ENCODE peak calls at places on chromosome 6, in nine cellular contexts. One of them, this sample, is unnamed.

GRCh38 chr6:62452586-62452985 is 166.6 kb upstream of the KHDRBS2 start:
- DNase-seq in hippocampal formation: no peak
- DNase-seq in fibroblast of gingiva: no peak
- DNase-seq in OCI-M1: no peak
- DNase-seq in nucleus accumbens: no peak
- DNase-seq in CD4-positive, alpha-beta T cell: no peak
- DNase-seq in HEK293T: no peak
- DNase-seq in cardiac fibroblast: no peak
- DNase-seq in Jurkat, Clone E6-1: no peak
- DNase-seq in this sample: no peak

GRCh38 chr6:162849269-162849668 is 121.5 kb downstream of the PACRG start:
- DNase-seq in hippocampal formation: peak; percentile 42
- DNase-seq in fibroblast of gingiva: no peak
- DNase-seq in OCI-M1: no peak
- DNase-seq in nucleus accumbens: peak; percentile 23
- DNase-seq in CD4-positive, alpha-beta T cell: no peak
- DNase-seq in HEK293T: no peak
- DNase-seq in cardiac fibroblast: no peak
- DNase-seq in Jurkat, Clone E6-1: no peak
- DNase-seq in this sample: no peak

GRCh38 chr6:71139249-71139648 is 149.4 kb upstream of the OGFRL1 start:
- DNase-seq in hippocampal formation: no peak
- DNase-seq in fibroblast of gingiva: no peak
- DNase-seq in OCI-M1: no peak
- DNase-seq in nucleus accumbens: no peak
- DNase-seq in CD4-positive, alpha-beta T cell: no peak
- DNase-seq in HEK293T: no peak
- DNase-seq in cardiac fibroblast: peak; percentile 35
- DNase-seq in Jurkat, Clone E6-1: no peak
- DNase-seq in this sample: no peak

GRCh38 chr6:36333889-36334288 is 2.8 kb downstream of the BNIP5 start:
- DNase-seq in hippocampal formation: peak; percentile 27
- DNase-seq in fibroblast of gingiva: no peak
- DNase-seq in OCI-M1: no peak
- DNase-seq in nucleus accumbens: no peak
- DNase-seq in CD4-positive, alpha-beta T cell: no peak
- DNase-seq in HEK293T: no peak
- DNase-seq in cardiac fibroblast: no peak
- DNase-seq in Jurkat, Clone E6-1: no peak
- DNase-seq in this sample: no peak

GRCh38 chr6:113782641-113783040 is 74.5 kb upstream of the MARCKS start:
- DNase-seq in hippocampal formation: no peak
- DNase-seq in fibroblast of gingiva: no peak
- DNase-seq in OCI-M1: no peak
- DNase-seq in nucleus accumbens: no peak
- DNase-seq in CD4-positive, alpha-beta T cell: no peak
- DNase-seq in HEK293T: no peak
- DNase-seq in cardiac fibroblast: peak; percentile 17
- DNase-seq in Jurkat, Clone E6-1: no peak
- DNase-seq in this sample: no peak

GRCh38 chr6:52362443-52363221 is 681 bp downstream of the PAQR8 start:
- DNase-seq in hippocampal formation: peak; percentile 24
- DNase-seq in fibroblast of gingiva: no peak
- DNase-seq in OCI-M1: peak; percentile 54
- DNase-seq in nucleus accumbens: no peak
- DNase-seq in CD4-positive, alpha-beta T cell: peak; percentile 23
- DNase-seq in HEK293T: peak; percentile 22
- DNase-seq in cardiac fibroblast: peak; percentile 12
- DNase-seq in Jurkat, Clone E6-1: no peak
- DNase-seq in this sample: peak; percentile 16

GRCh38 chr6:121497869-121498462 is 62.5 kb downstream of the GJA1 start:
- DNase-seq in hippocampal formation: no peak
- DNase-seq in fibroblast of gingiva: no peak
- DNase-seq in OCI-M1: no peak
- DNase-seq in nucleus accumbens: no peak
- DNase-seq in CD4-positive, alpha-beta T cell: no peak
- DNase-seq in HEK293T: no peak
- DNase-seq in cardiac fibroblast: no peak
- DNase-seq in Jurkat, Clone E6-1: no peak
- DNase-seq in this sample: no peak

GRCh38 chr6:40599580-40599979 is 12.4 kb upstream of the LRFN2 start:
- DNase-seq in hippocampal formation: no peak
- DNase-seq in fibroblast of gingiva: no peak
- DNase-seq in OCI-M1: no peak
- DNase-seq in nucleus accumbens: no peak
- DNase-seq in CD4-positive, alpha-beta T cell: no peak
- DNase-seq in HEK293T: no peak
- DNase-seq in cardiac fibroblast: no peak
- DNase-seq in Jurkat, Clone E6-1: no peak
- DNase-seq in this sample: no peak

GRCh38 chr6:6980999-6981581 is 126.7 kb upstream of the RREB1 start:
- DNase-seq in hippocampal formation: no peak
- DNase-seq in fibroblast of gingiva: no peak
- DNase-seq in OCI-M1: no peak
- DNase-seq in nucleus accumbens: no peak
- DNase-seq in CD4-positive, alpha-beta T cell: no peak
- DNase-seq in HEK293T: no peak
- DNase-seq in cardiac fibroblast: no peak
- DNase-seq in Jurkat, Clone E6-1: no peak
- DNase-seq in this sample: no peak

GRCh38 chr6:144767066-144767465 is 481.9 kb downstream of the UTRN start:
- DNase-seq in hippocampal formation: no peak
- DNase-seq in fibroblast of gingiva: no peak
- DNase-seq in OCI-M1: no peak
- DNase-seq in nucleus accumbens: no peak
- DNase-seq in CD4-positive, alpha-beta T cell: no peak
- DNase-seq in HEK293T: no peak
- DNase-seq in cardiac fibroblast: no peak
- DNase-seq in Jurkat, Clone E6-1: no peak
- DNase-seq in this sample: no peak

GRCh38 chr6:151004415-151005024 is 139.0 kb downstream of the MTHFD1L start:
- DNase-seq in hippocampal formation: no peak
- DNase-seq in fibroblast of gingiva: peak; percentile 89
- DNase-seq in OCI-M1: peak; percentile 77
- DNase-seq in nucleus accumbens: no peak
- DNase-seq in CD4-positive, alpha-beta T cell: no peak
- DNase-seq in HEK293T: no peak
- DNase-seq in cardiac fibroblast: peak; percentile 96
- DNase-seq in Jurkat, Clone E6-1: no peak
- DNase-seq in this sample: no peak

GRCh38 chr6:32936247-32937152 is 4.3 kb downstream of the HLA-DMB start:
- DNase-seq in hippocampal formation: no peak
- DNase-seq in fibroblast of gingiva: no peak
- DNase-seq in OCI-M1: peak; percentile 17
- DNase-seq in nucleus accumbens: no peak
- DNase-seq in CD4-positive, alpha-beta T cell: no peak
- DNase-seq in HEK293T: no peak
- DNase-seq in cardiac fibroblast: no peak
- DNase-seq in Jurkat, Clone E6-1: no peak
- DNase-seq in this sample: no peak

GRCh38 chr6:157143171-157143884 is 180.0 kb downstream of the TMEM242 start:
- DNase-seq in hippocampal formation: no peak
- DNase-seq in fibroblast of gingiva: peak; percentile 81
- DNase-seq in OCI-M1: no peak
- DNase-seq in nucleus accumbens: no peak
- DNase-seq in CD4-positive, alpha-beta T cell: no peak
- DNase-seq in HEK293T: no peak
- DNase-seq in cardiac fibroblast: peak; percentile 83
- DNase-seq in Jurkat, Clone E6-1: no peak
- DNase-seq in this sample: no peak

GRCh38 chr6:51793393-51793792 is 294.0 kb downstream of the PKHD1 start:
- DNase-seq in hippocampal formation: no peak
- DNase-seq in fibroblast of gingiva: no peak
- DNase-seq in OCI-M1: no peak
- DNase-seq in nucleus accumbens: no peak
- DNase-seq in CD4-positive, alpha-beta T cell: no peak
- DNase-seq in HEK293T: no peak
- DNase-seq in cardiac fibroblast: no peak
- DNase-seq in Jurkat, Clone E6-1: no peak
- DNase-seq in this sample: no peak

GRCh38 chr6:21634582-21634981 is 41.0 kb downstream of the SOX4 start:
- DNase-seq in hippocampal formation: no peak
- DNase-seq in fibroblast of gingiva: peak; percentile 78
- DNase-seq in OCI-M1: no peak
- DNase-seq in nucleus accumbens: no peak
- DNase-seq in CD4-positive, alpha-beta T cell: no peak
- DNase-seq in HEK293T: no peak
- DNase-seq in cardiac fibroblast: peak; percentile 99
- DNase-seq in Jurkat, Clone E6-1: no peak
- DNase-seq in this sample: no peak

GRCh38 chr6:154345811-154346210 is 10.8 kb downstream of the IPCEF1 start:
- DNase-seq in hippocampal formation: no peak
- DNase-seq in fibroblast of gingiva: no peak
- DNase-seq in OCI-M1: no peak
- DNase-seq in nucleus accumbens: no peak
- DNase-seq in CD4-positive, alpha-beta T cell: no peak
- DNase-seq in HEK293T: no peak
- DNase-seq in cardiac fibroblast: no peak
- DNase-seq in Jurkat, Clone E6-1: no peak
- DNase-seq in this sample: no peak

GRCh38 chr6:129667621-129668020 is 42.4 kb downstream of the ARHGAP18 start:
- DNase-seq in hippocampal formation: no peak
- DNase-seq in fibroblast of gingiva: peak; percentile 52
- DNase-seq in OCI-M1: peak; percentile 87
- DNase-seq in nucleus accumbens: no peak
- DNase-seq in CD4-positive, alpha-beta T cell: no peak
- DNase-seq in HEK293T: no peak
- DNase-seq in cardiac fibroblast: peak; percentile 71
- DNase-seq in Jurkat, Clone E6-1: no peak
- DNase-seq in this sample: no peak

GRCh38 chr6:43827898-43828297 is 57.9 kb downstream of the VEGFA start:
- DNase-seq in hippocampal formation: no peak
- DNase-seq in fibroblast of gingiva: no peak
- DNase-seq in OCI-M1: no peak
- DNase-seq in nucleus accumbens: no peak
- DNase-seq in CD4-positive, alpha-beta T cell: no peak
- DNase-seq in HEK293T: no peak
- DNase-seq in cardiac fibroblast: no peak
- DNase-seq in Jurkat, Clone E6-1: no peak
- DNase-seq in this sample: no peak

GRCh38 chr6:22363966-22364296 is 67.1 kb upstream of the PRL start:
- DNase-seq in hippocampal formation: no peak
- DNase-seq in fibroblast of gingiva: peak; percentile 40
- DNase-seq in OCI-M1: no peak
- DNase-seq in nucleus accumbens: no peak
- DNase-seq in CD4-positive, alpha-beta T cell: no peak
- DNase-seq in HEK293T: no peak
- DNase-seq in cardiac fibroblast: no peak
- DNase-seq in Jurkat, Clone E6-1: no peak
- DNase-seq in this sample: no peak

GRCh38 chr6:158797331-158798202 is 21.6 kb downstream of the EZR start:
- DNase-seq in hippocampal formation: no peak
- DNase-seq in fibroblast of gingiva: peak; percentile 81
- DNase-seq in OCI-M1: peak; percentile 40
- DNase-seq in nucleus accumbens: no peak
- DNase-seq in CD4-positive, alpha-beta T cell: no peak
- DNase-seq in HEK293T: no peak
- DNase-seq in cardiac fibroblast: peak; percentile 76
- DNase-seq in Jurkat, Clone E6-1: no peak
- DNase-seq in this sample: no peak

GRCh38 chr6:141415896-141416295 is 716.8 kb upstream of the GJE1 start:
- DNase-seq in hippocampal formation: no peak
- DNase-seq in fibroblast of gingiva: no peak
- DNase-seq in OCI-M1: no peak
- DNase-seq in nucleus accumbens: no peak
- DNase-seq in CD4-positive, alpha-beta T cell: no peak
- DNase-seq in HEK293T: no peak
- DNase-seq in cardiac fibroblast: peak; percentile 55
- DNase-seq in Jurkat, Clone E6-1: no peak
- DNase-seq in this sample: no peak

GRCh38 chr6:149472241-149472640 is 12.6 kb downstream of the ZC3H12D start:
- DNase-seq in hippocampal formation: no peak
- DNase-seq in fibroblast of gingiva: no peak
- DNase-seq in OCI-M1: no peak
- DNase-seq in nucleus accumbens: no peak
- DNase-seq in CD4-positive, alpha-beta T cell: no peak
- DNase-seq in HEK293T: no peak
- DNase-seq in cardiac fibroblast: no peak
- DNase-seq in Jurkat, Clone E6-1: no peak
- DNase-seq in this sample: no peak

GRCh38 chr6:39910164-39910563 is 24.1 kb downstream of the MOCS1 start:
- DNase-seq in hippocampal formation: no peak
- DNase-seq in fibroblast of gingiva: no peak
- DNase-seq in OCI-M1: no peak
- DNase-seq in nucleus accumbens: no peak
- DNase-seq in CD4-positive, alpha-beta T cell: no peak
- DNase-seq in HEK293T: no peak
- DNase-seq in cardiac fibroblast: no peak
- DNase-seq in Jurkat, Clone E6-1: no peak
- DNase-seq in this sample: no peak

GRCh38 chr6:10837009-10837691 is 1.2 kb downstream of the MAK start:
- DNase-seq in hippocampal formation: no peak
- DNase-seq in fibroblast of gingiva: no peak
- DNase-seq in OCI-M1: peak; percentile 76
- DNase-seq in nucleus accumbens: no peak
- DNase-seq in CD4-positive, alpha-beta T cell: no peak
- DNase-seq in HEK293T: peak; percentile 55
- DNase-seq in cardiac fibroblast: peak; percentile 23
- DNase-seq in Jurkat, Clone E6-1: no peak
- DNase-seq in this sample: peak; percentile 22